ENCODE peak calls at places on chromosome 20, in seven cellular contexts. F is psoas muscle; A is SJSA1; S is adrenal gland; E is CD8-positive, alpha-beta memory T cell; M is dorsolateral prefrontal cortex; V is tibial artery. P is an unnamed sample.
A peak's percentile ranks its signal among the peaks of the same experiment; 100 is the strongest.

GRCh38 chr20:59784365-59785117 is 148.9 kb downstream of the SYCP2 start:
- DNase-seq in V (no peak), S (peak; percentile 13), E (no peak), A (peak; percentile 8), M (no peak), F (no peak), P (no peak)

GRCh38 chr20:41738584-41739193 is 120.5 kb upstream of the CHD6 start:
- DNase-seq in S (peak; percentile 80), M (peak; percentile 66), A (no peak), E (no peak), V (peak; percentile 45), F (peak; percentile 25), P (no peak)

GRCh38 chr20:60882776-60883303 is 369.2 kb upstream of the CDH4 start:
- DNase-seq in A (no peak), E (no peak), F (no peak), S (no peak), V (no peak), M (no peak), P (no peak)

GRCh38 chr20:35907017-35907685 is 47.2 kb downstream of the SCAND1 start:
- DNase-seq in V (no peak), A (no peak), M (no peak), S (peak; percentile 85), F (peak; percentile 28), E (no peak), P (no peak)

GRCh38 chr20:46174469-46175126 is 56.5 kb downstream of the CD40 start:
- DNase-seq in S (peak; percentile 87), E (peak; percentile 48), F (peak; percentile 76), A (peak; percentile 69), M (no peak), V (peak; percentile 45), P (peak; percentile 48)

GRCh38 chr20:9344080-9344920 is 170.1 kb upstream of the LAMP5 start:
- DNase-seq in V (no peak), F (no peak), A (no peak), E (no peak), M (no peak), S (peak; percentile 80), P (peak; percentile 43)

GRCh38 chr20:2261105-2261504 is 34.7 kb upstream of the TGM3 start:
- DNase-seq in A (no peak), S (no peak), E (no peak), V (no peak), M (no peak), F (no peak), P (no peak)

GRCh38 chr20:62517901-62518610 is 42.3 kb upstream of the GATA5 start:
- DNase-seq in E (no peak), A (no peak), S (no peak), F (no peak), V (no peak), M (no peak), P (no peak)

GRCh38 chr20:9884061-9884460 is 45.2 kb upstream of the PAK5 start:
- DNase-seq in M (no peak), F (no peak), S (no peak), V (no peak), E (no peak), A (no peak), P (no peak)

GRCh38 chr20:39893013-39893685 is 795.9 kb downstream of the MAFB start:
- DNase-seq in A (no peak), F (no peak), M (no peak), E (no peak), S (no peak), V (no peak), P (no peak)

GRCh38 chr20:17843246-17844132 is 125.1 kb downstream of the SNX5 start:
- DNase-seq in E (peak; percentile 52), S (peak; percentile 65), F (peak; percentile 47), M (no peak), V (peak; percentile 72), A (peak; percentile 97), P (peak; percentile 45)

GRCh38 chr20:49132995-49133451 is 55.1 kb downstream of the STAU1 start:
- DNase-seq in S (no peak), E (peak; percentile 40), V (no peak), M (no peak), A (no peak), F (no peak), P (no peak)

GRCh38 chr20:45861157-45862075 is 4.0 kb downstream of the ZSWIM3 start:
- DNase-seq in E (no peak), F (no peak), A (no peak), V (no peak), S (no peak), M (no peak), P (no peak)

GRCh38 chr20:58420798-58421496 is 31.9 kb downstream of the VAPB start:
- DNase-seq in M (no peak), F (no peak), A (no peak), S (no peak), V (no peak), E (no peak), P (no peak)

GRCh38 chr20:43322851-43323250 is 133.1 kb upstream of the PTPRT start:
- DNase-seq in A (no peak), S (no peak), F (no peak), M (no peak), E (no peak), V (no peak), P (no peak)

GRCh38 chr20:63974402-63975200 is 4.8 kb downstream of the SAMD10 start:
- DNase-seq in E (no peak), F (no peak), S (peak; percentile 66), M (no peak), A (peak; percentile 47), V (no peak), P (no peak)

GRCh38 chr20:33252460-33252859 is 16.7 kb downstream of the BPIFA1 start:
- DNase-seq in A (no peak), S (no peak), V (no peak), E (no peak), M (no peak), F (no peak), P (no peak)

GRCh38 chr20:33261465-33261864 is 21.5 kb upstream of the BPIFB1 start:
- DNase-seq in V (no peak), M (peak; percentile 4), E (no peak), F (no peak), A (no peak), S (no peak), P (no peak)

GRCh38 chr20:33259371-33259770 is 23.6 kb downstream of the BPIFA1 start:
- DNase-seq in F (no peak), A (no peak), M (no peak), E (no peak), S (no peak), V (no peak), P (no peak)

GRCh38 chr20:33255005-33255404 is 19.2 kb downstream of the BPIFA1 start:
- DNase-seq in M (no peak), E (no peak), A (no peak), S (no peak), V (no peak), F (no peak), P (no peak)

GRCh38 chr20:33257237-33257636 is 21.4 kb downstream of the BPIFA1 start:
- DNase-seq in A (no peak), V (no peak), S (no peak), M (no peak), E (no peak), F (no peak), P (no peak)
- H3K4me3 ChIP-seq in A (no peak overlapping the region), V (no peak overlapping the region), S (no peak overlapping the region), M (no peak overlapping the region), E (no peak overlapping the region), F (no peak overlapping the region), P (no peak overlapping the region)

GRCh38 chr20:24567508-24567907 is 98.1 kb downstream of the SYNDIG1 start:
- DNase-seq in V (no peak), M (no peak), F (no peak), E (no peak), S (peak; percentile 33), A (no peak), P (no peak)
- H3K27me3 ChIP-seq in V (no peaks in the 10 kb centered on the region), M (no peaks in the 10 kb centered on the region), F (no peaks in the 10 kb centered on the region), E (no peaks in the 10 kb centered on the region), S (no peaks in the 10 kb centered on the region), A (peaks cover 3% of the 10 kb centered on the region), P (no peaks in the 10 kb centered on the region)

DNA sequence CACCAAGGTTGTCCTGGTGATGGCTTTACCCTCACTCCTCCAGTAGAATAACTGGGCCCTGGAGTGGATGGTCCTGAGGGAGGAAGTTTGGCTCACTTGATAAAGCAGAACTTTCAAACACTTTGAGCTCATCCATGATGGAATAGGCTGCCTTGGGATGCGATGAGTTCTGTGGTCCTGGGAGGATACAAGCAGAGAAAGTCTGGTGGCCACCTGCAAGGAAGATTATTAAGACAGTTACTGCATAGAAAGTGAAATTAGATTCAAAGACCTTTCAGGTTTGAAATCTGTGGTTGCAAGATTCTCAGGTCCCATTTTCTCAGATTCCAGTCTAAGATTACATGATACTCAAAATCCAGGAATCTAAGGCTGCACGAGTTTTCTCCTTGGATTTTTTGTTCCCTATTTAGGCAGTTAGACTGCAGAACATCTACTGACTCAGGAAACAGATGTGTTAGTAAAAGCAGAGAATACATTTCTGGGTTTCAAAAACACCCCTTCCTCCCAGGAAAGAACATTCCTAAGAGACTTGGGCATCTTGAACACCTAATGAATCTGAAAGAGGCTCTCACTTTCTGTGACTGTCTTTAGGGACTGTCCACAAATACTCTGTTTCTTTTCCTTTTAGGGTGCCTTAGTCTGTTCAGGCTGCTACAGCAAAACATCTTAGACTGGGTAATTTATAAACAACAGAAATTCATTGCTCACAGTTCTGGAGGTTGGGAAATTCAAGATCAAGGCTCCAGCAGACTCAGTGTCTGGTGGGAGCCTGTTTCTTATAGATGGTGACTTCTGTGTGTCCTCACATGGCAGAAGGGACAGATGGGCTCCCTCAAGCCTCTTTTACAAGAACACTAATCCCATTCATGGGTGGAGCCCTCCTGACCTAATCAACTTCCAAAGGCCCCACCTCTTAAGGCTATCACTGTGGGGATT is 19.6 kb upstream of the CCN5 start:
- DNase-seq in M (no peak), S (no peak), E (no peak), V (no peak), F (no peak), A (no peak), P (no peak)
- H3K4me3 ChIP-seq in M (no peak overlapping the region), S (no peak overlapping the region), E (no peak overlapping the region), V (no peak overlapping the region), F (no peak overlapping the region), A (no peak overlapping the region), P (no peak overlapping the region)

GRCh38 chr20:23142162-23143050 is 56.3 kb upstream of the CD93 start:
- DNase-seq in F (no peak), E (no peak), V (peak; percentile 19), S (no peak), A (no peak), M (no peak), P (no peak)

GRCh38 chr20:23143098-23143497 is 57.0 kb upstream of the CD93 start:
- DNase-seq in E (no peak), S (peak; percentile 93), M (no peak), A (peak; percentile 79), F (peak; percentile 68), V (peak; percentile 85), P (no peak)

GRCh38 chr20:23139524-23139923 is 53.4 kb upstream of the CD93 start:
- DNase-seq in A (no peak), V (peak; percentile 12), F (no peak), S (no peak), E (no peak), M (no peak), P (no peak)

GRCh38 chr20:23141450-23142161 is 55.5 kb upstream of the CD93 start:
- DNase-seq in M (no peak), V (peak; percentile 8), F (no peak), A (no peak), S (peak; percentile 80), E (no peak), P (no peak)

DNA sequence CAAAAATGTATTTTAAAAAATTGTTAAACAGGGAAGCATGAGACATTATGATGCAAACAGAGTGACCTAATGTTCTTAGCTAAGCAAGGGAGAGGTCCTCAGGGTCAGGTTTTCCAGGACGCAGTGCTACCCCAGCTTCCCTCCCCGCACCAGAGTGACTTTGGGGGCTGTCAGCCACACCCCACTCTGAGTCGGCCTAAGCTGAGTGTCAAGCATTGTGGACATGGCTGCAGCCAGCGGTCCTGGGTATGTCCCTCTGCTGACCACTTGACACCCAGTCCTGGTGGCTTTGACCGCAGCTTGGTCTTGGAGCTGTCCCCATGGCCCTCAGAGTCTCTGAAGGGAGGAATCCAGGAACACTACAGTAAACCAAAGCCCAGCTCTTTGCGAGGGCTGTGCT is 54.9 kb upstream of the CD93 start:
- DNase-seq in S (no peak), M (no peak), A (no peak), E (no peak), V (peak; percentile 21), F (no peak), P (no peak)
- H3K27me3 ChIP-seq in S (no peaks in the 10 kb centered on the region), M (no peaks in the 10 kb centered on the region), A (no peaks in the 10 kb centered on the region), E (no peaks in the 10 kb centered on the region), V (no peaks in the 10 kb centered on the region), F (no peaks in the 10 kb centered on the region), P (no peaks in the 10 kb centered on the region)